ENCODE peak calls at places on chromosomes 3 and 15, in eight cellular contexts. K is brain microvascular endothelial cell, C is body of pancreas, Y is PC-3, B is GM20000, N is neural progenitor cell, V is WERI-Rb-1, X is Panc1. Q is an unnamed sample.
A peak's percentile ranks its signal among the peaks of the same experiment; 100 is the strongest.

GRCh38 chr3:108292905-108293328 is 3.4 kb upstream of the HHLA2 start:
- DNase-seq in X (no peak), B (peak; percentile 37), Y (no peak), V (no peak), C (no peak), N (no peak), K (no peak), Q (no peak)

GRCh38 chr3:151008699-151009098 is 36.2 kb upstream of the CLRN1 start:
- DNase-seq in B (no peak), Y (peak; percentile 22), C (no peak), N (peak; percentile 53), X (no peak), V (no peak), K (peak; percentile 53), Q (no peak)

GRCh38 chr15:67799801-67800205 is 25.5 kb upstream of the SKOR1 start:
- DNase-seq in K (no peak), C (no peak), N (no peak), X (no peak), B (no peak), V (no peak), Y (no peak), Q (no peak)

GRCh38 chr15:74723754-74724334 is 1.5 kb downstream of the CYP1A1 start:
- DNase-seq in K (peak; percentile 38), Y (peak; percentile 60), X (peak; percentile 32), N (peak; percentile 89), V (peak; percentile 13), B (peak; percentile 67), C (no peak), Q (no peak)

GRCh38 chr15:63191895-63192603 is 2.6 kb downstream of the RAB8B start:
- DNase-seq in C (no peak), Y (no peak), N (no peak), V (no peak), B (peak; percentile 57), K (no peak), X (no peak), Q (no peak)

GRCh38 chr3:156299569-156299968 is 179.2 kb downstream of the KCNAB1 start:
- DNase-seq in Y (no peak), K (no peak), V (no peak), C (no peak), B (no peak), X (no peak), N (no peak), Q (no peak)

GRCh38 chr3:12679468-12679867 is 15.6 kb upstream of the RAF1 start:
- DNase-seq in Y (peak; percentile 94), V (no peak), K (peak; percentile 79), C (no peak), B (no peak), N (no peak), X (peak; percentile 63), Q (no peak)

GRCh38 chr15:59953392-59953883 is 50.7 kb upstream of the FOXB1 start:
- DNase-seq in V (peak; percentile 57), K (no peak), Y (no peak), X (no peak), B (no peak), N (no peak), C (no peak), Q (no peak)

GRCh38 chr15:66196565-66196964 is 57.0 kb downstream of the MEGF11 start:
- DNase-seq in K (no peak), B (no peak), C (no peak), N (no peak), X (no peak), V (no peak), Y (peak; percentile 64), Q (no peak)

GRCh38 chr3:15051531-15051930 is 13.6 kb downstream of the MRPS25 start:
- DNase-seq in X (peak; percentile 33), C (peak; percentile 34), N (peak; percentile 63), K (peak; percentile 42), B (peak; percentile 75), Y (peak; percentile 62), V (peak; percentile 74), Q (no peak)

GRCh38 chr3:23992051-23992628 is 47.1 kb downstream of the NR1D2 start:
- DNase-seq in X (no peak), K (no peak), N (peak; percentile 25), C (no peak), V (peak; percentile 29), Y (peak; percentile 14), B (no peak), Q (no peak)

GRCh38 chr3:31077021-31077601 is 182.7 kb upstream of the GADL1 start:
- DNase-seq in B (peak; percentile 8), V (no peak), C (no peak), K (peak; percentile 87), X (peak; percentile 15), Y (peak; percentile 97), N (no peak), Q (no peak)

GRCh38 chr3:15929944-15930571 is 132.3 kb upstream of the ANKRD28 start:
- DNase-seq in B (no peak), X (no peak), Y (no peak), V (no peak), C (no peak), K (no peak), N (peak; percentile 81), Q (no peak)

GRCh38 chr15:67091073-67091965 is 25.9 kb downstream of the SMAD3 start:
- DNase-seq in V (no peak), B (peak; percentile 63), Y (peak; percentile 95), N (no peak), X (no peak), C (peak; percentile 72), K (peak; percentile 97), Q (no peak)

GRCh38 chr3:197501879-197502620 is 53.7 kb downstream of the BDH1 start:
- DNase-seq in C (no peak), B (peak; percentile 76), K (no peak), V (peak; percentile 64), X (no peak), N (peak; percentile 83), Y (peak; percentile 84), Q (no peak)
- TF ChIP-seq CTCF in C (no peak), B (peak; percentile 53), K (peak; percentile 81), V (peak; percentile 65), X (peak; percentile 40), N (peak; percentile 76), Y (peak; percentile 93), Q (peak; percentile 20)

GRCh38 chr3:163953526-163953925 is 1124.8 kb downstream of the SI start:
- DNase-seq in N (no peak), V (no peak), Y (no peak), X (no peak), K (no peak), C (no peak), B (no peak), Q (no peak)

GRCh38 chr3:163946785-163947184 is 1131.5 kb downstream of the SI start:
- DNase-seq in X (no peak), C (no peak), B (no peak), Y (no peak), N (no peak), K (no peak), V (no peak), Q (no peak)

GRCh38 chr3:163952499-163952898 is 1125.8 kb downstream of the SI start:
- DNase-seq in N (no peak), B (no peak), K (no peak), V (no peak), Y (no peak), C (peak; percentile 31), X (no peak), Q (no peak)

GRCh38 chr3:163951397-163951987 is 1126.8 kb downstream of the SI start:
- DNase-seq in X (no peak), B (no peak), V (no peak), C (no peak), K (no peak), Y (peak; percentile 51), N (no peak), Q (no peak)
- TF ChIP-seq CTCF in X (peak; percentile 36), B (no peak), V (peak; percentile 7), C (peak; percentile 25), K (peak; percentile 39), Y (peak; percentile 64), N (peak; percentile 49), Q (no peak)

DNA sequence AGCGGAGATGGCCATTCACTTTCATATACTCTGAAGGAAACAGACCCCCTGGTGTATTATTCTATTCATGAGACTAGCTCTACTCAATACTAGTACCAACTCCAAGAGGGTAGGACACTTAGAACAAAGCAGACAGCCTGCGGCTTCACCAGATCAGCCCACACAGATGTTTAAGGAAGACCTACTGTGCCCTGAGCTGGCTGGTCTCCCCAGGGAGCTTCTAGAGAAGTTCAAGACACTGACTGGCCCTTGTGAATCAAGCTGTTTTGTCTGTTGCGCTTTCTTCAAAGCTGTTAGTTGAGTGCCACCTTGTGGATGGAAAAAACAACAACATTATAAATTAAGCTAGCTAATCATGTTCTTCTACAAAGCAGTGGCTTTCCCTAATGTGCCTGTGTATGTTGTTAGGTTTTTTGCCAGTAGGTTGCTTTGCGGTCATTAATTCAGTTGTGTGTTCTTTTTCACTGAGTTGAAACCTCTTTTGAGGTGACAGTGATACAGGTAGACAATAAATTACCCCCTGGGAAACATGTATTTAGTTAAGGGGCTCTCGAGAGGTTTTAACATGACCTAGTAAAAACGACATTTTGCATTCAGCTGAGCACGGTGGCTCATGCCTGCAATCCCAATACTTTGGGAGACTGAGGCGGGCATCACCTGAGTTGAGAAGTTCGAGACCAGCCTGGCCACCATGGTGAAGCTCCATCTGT is 64.2 kb upstream of the MYZAP start:
- DNase-seq in N (peak; percentile 83), B (peak; percentile 59), K (peak; percentile 79), V (peak; percentile 54), Y (peak; percentile 80), C (peak; percentile 52), X (peak; percentile 42), Q (no peak)
- TF ChIP-seq CTCF in N (peak; percentile 79), B (peak; percentile 34), K (peak; percentile 58), V (peak; percentile 51), Y (peak; percentile 68), C (peak; percentile 51), X (peak; percentile 74), Q (peak; percentile 66)

GRCh38 chr3:134838599-134838998 is 43.5 kb downstream of the EPHB1 start:
- DNase-seq in Y (peak; percentile 2), C (no peak), X (no peak), B (no peak), V (no peak), N (no peak), K (no peak), Q (no peak)
- TF ChIP-seq CTCF in Y (peak; percentile 57), C (no peak), X (peak; percentile 57), B (peak; percentile 7), V (no peak), N (peak; percentile 54), K (peak; percentile 42), Q (no peak)

GRCh38 chr3:123725652-123726400 is 141.0 kb upstream of the HACD2 start:
- DNase-seq in K (no peak), Y (no peak), N (no peak), C (no peak), X (no peak), B (no peak), V (no peak), Q (no peak)
- TF ChIP-seq CTCF in K (peak; percentile 44), Y (peak; percentile 16), N (peak; percentile 7), C (no peak), X (peak; percentile 7), B (no peak), V (peak; percentile 7), Q (no peak)